ENCODE peak calls at places on chromosomes 13 and 19, in nine cellular contexts. N is GM12865, M is cardiac fibroblast, P is mammary epithelial cell, W is thoracic aorta, J is choroid plexus epithelial cell, G is breast epithelium, X is ovary, L is foreskin fibroblast. H is an unnamed sample.

GRCh38 chr13:105804561-105805190 is 730.8 kb downstream of the EFNB2 start:
- DNase-seq in N (no peak), M (peak; percentile 30), P (peak; percentile 31), W (no peak), J (peak; percentile 63), G (no peak), X (no peak), L (peak; percentile 26), H (peak; percentile 34)

GRCh38 chr19:13526552-13526951 is 20.3 kb upstream of the CACNA1A start:
- DNase-seq in N (peak; percentile 9), M (peak; percentile 19), P (peak; percentile 6), W (no peak), J (no peak), G (no peak), X (no peak), L (no peak), H (peak; percentile 15)

GRCh38 chr13:65497265-65497664 is 1732.9 kb downstream of the PCDH9 start:
- DNase-seq in N (no peak), M (peak; percentile 47), P (no peak), W (no peak), J (peak; percentile 30), G (no peak), X (no peak), L (peak; percentile 26), H (no peak)

GRCh38 chr13:49585220-49586157 is at the start of gene RCBTB1:
- DNase-seq in N (peak; percentile 83), M (peak; percentile 60), P (peak; percentile 74), W (peak; percentile 8), J (peak; percentile 50), G (peak; percentile 67), X (peak; percentile 72), L (peak; percentile 61), H (peak; percentile 44)

GRCh38 chr13:28313579-28313978 is 175.2 kb downstream of the PAN3 start:
- DNase-seq in N (peak; percentile 41), M (peak; percentile 68), P (no peak), W (no peak), J (peak; percentile 77), G (no peak), X (no peak), L (no peak), H (peak; percentile 55)

GRCh38 chr13:109844396-109844795 is 58.0 kb upstream of the IRS2 start:
- DNase-seq in N (no peak), M (peak; percentile 39), P (peak; percentile 32), W (no peak), J (peak; percentile 56), G (no peak), X (no peak), L (peak; percentile 71), H (peak; percentile 63)

GRCh38 chr19:5773276-5773675 is 11.3 kb downstream of the PRR22 start:
- DNase-seq in N (no peak), M (no peak), P (no peak), W (no peak), J (no peak), G (no peak), X (no peak), L (no peak), H (no peak)

GRCh38 chr19:55253842-55254624 is 4.8 kb downstream of the PPP6R1 start:
- DNase-seq in N (peak; percentile 90), M (no peak), P (no peak), W (no peak), J (no peak), G (no peak), X (no peak), L (no peak), H (no peak)

GRCh38 chr19:11046608-11047354 is 42.5 kb upstream of the LDLR start:
- DNase-seq in N (peak; percentile 83), M (no peak), P (no peak), W (no peak), J (no peak), G (no peak), X (no peak), L (no peak), H (no peak)

GRCh38 chr13:24112791-24113190 is 47.7 kb upstream of the SPATA13 start:
- DNase-seq in N (no peak), M (peak; percentile 33), P (no peak), W (no peak), J (peak; percentile 47), G (no peak), X (no peak), L (no peak), H (peak; percentile 43)

GRCh38 chr19:14391156-14391821 is 10.0 kb downstream of the ADGRE5 start:
- DNase-seq in N (no peak), M (no peak), P (no peak), W (no peak), J (no peak), G (no peak), X (no peak), L (no peak), H (no peak)

GRCh38 chr19:18807861-18808331 is 16.8 kb upstream of the COMP start:
- DNase-seq in N (no peak), M (no peak), P (no peak), W (no peak), J (no peak), G (no peak), X (no peak), L (no peak), H (no peak)

GRCh38 chr19:32339988-32340874 is 5.2 kb upstream of the ZNF507 start:
- DNase-seq in N (peak; percentile 47), M (peak; percentile 57), P (no peak), W (peak; percentile 29), J (peak; percentile 64), G (peak; percentile 69), X (no peak), L (no peak), H (peak; percentile 47)

GRCh38 chr19:35000338-35000646 is 169 bp downstream of the GRAMD1A start:
- DNase-seq in N (no peak), M (no peak), P (no peak), W (no peak), J (no peak), G (no peak), X (no peak), L (no peak), H (no peak)
- H3K4me3 ChIP-seq in N (peak overlapping the region; percentile 77), M (peak overlapping the region; percentile 82), P (peak overlapping the region; percentile 66), W (peak overlapping the region; percentile 95), J (peak overlapping the region; percentile 77), G (peak overlapping the region; percentile 95), X (peak overlapping the region; percentile 91), L (peak overlapping the region; percentile 75), H (peak overlapping the region; percentile 68)

DNA sequence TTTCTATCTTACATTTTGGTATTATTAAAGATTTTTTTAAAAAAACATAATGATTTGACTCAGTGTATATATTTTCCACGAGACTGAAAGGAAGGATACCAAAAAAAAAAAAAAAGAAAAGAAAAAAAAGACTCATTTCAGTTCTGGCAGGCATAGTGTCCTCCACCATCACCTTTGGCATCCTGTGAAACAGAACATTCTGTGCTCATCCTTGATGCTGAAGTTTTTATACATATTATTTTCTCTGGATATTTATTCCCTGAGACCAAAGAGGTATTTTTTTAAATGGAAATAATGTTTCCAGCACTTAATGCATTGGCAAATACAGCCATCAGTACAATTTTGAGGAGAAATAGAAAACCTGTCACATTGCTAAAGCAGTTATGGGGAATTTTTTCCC is 312.3 kb downstream of the DNAJC15 start:
- DNase-seq in N (no peak), M (no peak), P (no peak), W (no peak), J (no peak), G (no peak), X (no peak), L (no peak), H (no peak)
- TF ChIP-seq CTCF in N (no peak), M (no peak), P (no peak), W (no peak), J (no peak), G (no peak), X (no peak), L (no peak), H (no peak)

DNA sequence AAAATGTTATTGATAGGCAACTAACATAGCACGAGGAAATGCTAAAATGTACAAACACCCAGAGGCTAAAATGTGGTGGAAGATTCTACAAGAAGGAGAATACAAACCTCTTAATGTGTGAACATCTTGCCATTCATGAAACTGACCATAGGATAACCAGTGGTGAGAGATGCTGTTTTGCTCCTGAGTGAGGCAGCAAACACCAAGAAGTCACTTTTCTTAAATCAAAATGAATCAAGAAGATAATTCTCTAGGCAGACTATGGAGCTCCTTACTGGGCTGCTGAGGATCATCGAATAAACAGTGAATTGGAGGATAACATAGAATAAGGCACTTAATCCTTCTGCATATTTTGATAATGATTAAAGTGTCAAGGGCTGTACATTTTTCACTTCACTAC is 375.4 kb upstream of the SLITRK6 start:
- DNase-seq in N (no peak), M (no peak), P (no peak), W (no peak), J (peak; percentile 14), G (no peak), X (no peak), L (no peak), H (no peak)
- H3K4me3 ChIP-seq in N (no peak overlapping the region), M (no peak overlapping the region), P (no peak overlapping the region), W (no peak overlapping the region), J (no peak overlapping the region), G (no peak overlapping the region), X (no peak overlapping the region), L (no peak overlapping the region), H (no peak overlapping the region)

GRCh38 chr13:57634829-57635165 is 3.3 kb downstream of the PCDH17 start:
- DNase-seq in N (no peak), M (no peak), P (no peak), W (no peak), J (no peak), G (peak; percentile 49), X (no peak), L (no peak), H (no peak)

GRCh38 chr13:57631607-57632275 is at the start of gene PCDH17:
- DNase-seq in N (no peak), M (peak; percentile 44), P (no peak), W (no peak), J (peak; percentile 38), G (peak; percentile 50), X (peak; percentile 7), L (no peak), H (no peak)

GRCh38 chr13:57633950-57634828 is 2.6 kb downstream of the PCDH17 start:
- DNase-seq in N (no peak), M (no peak), P (no peak), W (no peak), J (no peak), G (no peak), X (no peak), L (no peak), H (no peak)

GRCh38 chr13:57632276-57633140 is 964 bp downstream of the PCDH17 start:
- DNase-seq in N (no peak), M (peak; percentile 11), P (no peak), W (no peak), J (no peak), G (peak; percentile 51), X (peak; percentile 10), L (no peak), H (no peak)

DNA sequence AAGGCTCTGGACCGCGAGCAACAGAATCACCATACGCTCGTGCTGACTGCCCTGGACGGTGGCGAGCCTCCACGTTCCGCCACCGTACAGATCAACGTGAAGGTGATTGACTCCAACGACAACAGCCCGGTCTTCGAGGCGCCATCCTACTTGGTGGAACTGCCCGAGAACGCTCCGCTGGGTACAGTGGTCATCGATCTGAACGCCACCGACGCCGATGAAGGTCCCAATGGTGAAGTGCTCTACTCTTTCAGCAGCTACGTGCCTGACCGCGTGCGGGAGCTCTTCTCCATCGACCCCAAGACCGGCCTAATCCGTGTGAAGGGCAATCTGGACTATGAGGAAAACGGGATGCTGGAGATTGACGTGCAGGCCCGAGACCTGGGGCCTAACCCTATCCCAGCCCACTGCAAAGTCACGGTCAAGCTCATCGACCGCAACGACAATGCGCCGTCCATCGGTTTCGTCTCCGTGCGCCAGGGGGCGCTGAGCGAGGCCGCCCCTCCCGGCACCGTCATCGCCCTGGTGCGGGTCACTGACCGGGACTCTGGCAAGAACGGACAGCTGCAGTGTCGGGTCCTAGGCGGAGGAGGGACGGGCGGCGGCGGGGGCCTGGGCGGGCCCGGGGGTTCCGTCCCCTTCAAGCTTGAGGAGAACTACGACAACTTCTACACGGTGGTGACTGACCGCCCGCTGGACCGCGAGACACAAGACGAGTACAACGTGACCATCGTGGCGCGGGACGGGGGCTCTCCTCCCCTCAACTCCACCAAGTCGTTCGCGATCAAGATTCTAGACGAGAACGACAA is 1.8 kb downstream of the PCDH17 start:
- DNase-seq in N (no peak), M (peak; percentile 14), P (no peak), W (no peak), J (no peak), G (peak; percentile 51), X (peak; percentile 22), L (no peak), H (no peak)
- TF ChIP-seq CTCF in N (no peak), M (peak; percentile 41), P (no peak), W (no peak), J (peak; percentile 7), G (no peak), X (no peak), L (no peak), H (peak; percentile 15)